ENCODE peak calls at places on chromosome 13, in six cellular contexts. One of them, this sample, is unnamed.

GRCh38 chr13:21673592-21674270 is 2.9 kb downstream of the FGF9 start:
- DNase-seq in upper lobe of left lung: peak; percentile 92
- DNase-seq in sigmoid colon: peak; percentile 61
- DNase-seq in transverse colon: peak; percentile 60
- DNase-seq in A549: peak; percentile 39
- DNase-seq in tibial nerve: no peak
- DNase-seq in this sample: no peak

GRCh38 chr13:113083402-113084061 is 22.1 kb upstream of the F7 start:
- DNase-seq in sigmoid colon: no peak
- DNase-seq in A549: peak; percentile 67
- DNase-seq in upper lobe of left lung: peak; percentile 70
- DNase-seq in transverse colon: peak; percentile 41
- DNase-seq in tibial nerve: peak; percentile 42
- DNase-seq in this sample: no peak

GRCh38 chr13:94483970-94484369 is 4.5 kb upstream of the DCT start:
- DNase-seq in upper lobe of left lung: no peak
- DNase-seq in sigmoid colon: no peak
- DNase-seq in transverse colon: no peak
- DNase-seq in tibial nerve: peak; percentile 47
- DNase-seq in A549: no peak
- DNase-seq in this sample: no peak

GRCh38 chr13:97116754-97117153 is 105.4 kb upstream of the MBNL2 start:
- DNase-seq in sigmoid colon: peak; percentile 74
- DNase-seq in upper lobe of left lung: no peak
- DNase-seq in tibial nerve: no peak
- DNase-seq in A549: no peak
- DNase-seq in transverse colon: no peak
- DNase-seq in this sample: no peak

GRCh38 chr13:113657851-113658741 is at the start of gene ATP4B:
- DNase-seq in A549: no peak
- DNase-seq in sigmoid colon: peak; percentile 40
- DNase-seq in tibial nerve: no peak
- DNase-seq in transverse colon: peak; percentile 6
- DNase-seq in upper lobe of left lung: peak; percentile 67
- DNase-seq in this sample: peak; percentile 21

GRCh38 chr13:113883921-113884804 is 20.3 kb upstream of the GAS6 start:
- DNase-seq in tibial nerve: no peak
- DNase-seq in transverse colon: no peak
- DNase-seq in A549: no peak
- DNase-seq in sigmoid colon: no peak
- DNase-seq in upper lobe of left lung: peak; percentile 82
- DNase-seq in this sample: no peak

GRCh38 chr13:97127842-97128241 is 94.3 kb upstream of the MBNL2 start:
- DNase-seq in tibial nerve: no peak
- DNase-seq in A549: no peak
- DNase-seq in transverse colon: no peak
- DNase-seq in sigmoid colon: no peak
- DNase-seq in upper lobe of left lung: no peak
- DNase-seq in this sample: no peak

GRCh38 chr13:59461411-59461810 is 702.3 kb downstream of the DIAPH3 start:
- DNase-seq in tibial nerve: no peak
- DNase-seq in upper lobe of left lung: no peak
- DNase-seq in A549: no peak
- DNase-seq in transverse colon: no peak
- DNase-seq in sigmoid colon: no peak
- DNase-seq in this sample: no peak

GRCh38 chr13:50340566-50341287 is 325.5 kb downstream of the KCNRG start:
- DNase-seq in sigmoid colon: no peak
- DNase-seq in transverse colon: no peak
- DNase-seq in tibial nerve: peak; percentile 61
- DNase-seq in A549: no peak
- DNase-seq in upper lobe of left lung: peak; percentile 18
- DNase-seq in this sample: no peak

GRCh38 chr13:50686547-50686946 is 156.9 kb downstream of the DLEU7 start:
- DNase-seq in A549: no peak
- DNase-seq in sigmoid colon: no peak
- DNase-seq in upper lobe of left lung: no peak
- DNase-seq in tibial nerve: no peak
- DNase-seq in transverse colon: no peak
- DNase-seq in this sample: no peak

GRCh38 chr13:79442221-79442620 is 36.2 kb upstream of the RBM26 start:
- DNase-seq in sigmoid colon: no peak
- DNase-seq in transverse colon: no peak
- DNase-seq in tibial nerve: no peak
- DNase-seq in upper lobe of left lung: no peak
- DNase-seq in A549: no peak
- DNase-seq in this sample: no peak

GRCh38 chr13:91308299-91308698 is 39.2 kb upstream of the MIR17HG start:
- DNase-seq in upper lobe of left lung: no peak
- DNase-seq in tibial nerve: no peak
- DNase-seq in transverse colon: no peak
- DNase-seq in sigmoid colon: no peak
- DNase-seq in A549: no peak
- DNase-seq in this sample: no peak

GRCh38 chr13:112664501-112665203 is 25.2 kb upstream of the ATP11A start:
- DNase-seq in upper lobe of left lung: no peak
- DNase-seq in tibial nerve: no peak
- DNase-seq in A549: no peak
- DNase-seq in transverse colon: no peak
- DNase-seq in sigmoid colon: no peak
- DNase-seq in this sample: no peak

GRCh38 chr13:49652691-49653305 is 24.5 kb downstream of the ARL11 start:
- DNase-seq in sigmoid colon: no peak
- DNase-seq in A549: peak; percentile 52
- DNase-seq in upper lobe of left lung: no peak
- DNase-seq in transverse colon: peak; percentile 32
- DNase-seq in tibial nerve: peak; percentile 44
- DNase-seq in this sample: no peak

GRCh38 chr13:49539313-49539712 is 43.6 kb downstream of the PHF11 start:
- DNase-seq in tibial nerve: no peak
- DNase-seq in upper lobe of left lung: no peak
- DNase-seq in A549: no peak
- DNase-seq in sigmoid colon: peak; percentile 71
- DNase-seq in transverse colon: no peak
- DNase-seq in this sample: no peak

GRCh38 chr13:40350283-40350992 is 316.0 kb downstream of the FOXO1 start:
- DNase-seq in A549: no peak
- DNase-seq in upper lobe of left lung: no peak
- DNase-seq in tibial nerve: no peak
- DNase-seq in sigmoid colon: no peak
- DNase-seq in transverse colon: no peak
- DNase-seq in this sample: no peak
- TF ChIP-seq EP300 in A549: no peak
- TF ChIP-seq EP300 in upper lobe of left lung: no peak
- TF ChIP-seq EP300 in tibial nerve: no peak
- TF ChIP-seq EP300 in sigmoid colon: no peak
- TF ChIP-seq EP300 in transverse colon: no peak
- TF ChIP-seq EP300 in this sample: no peak

GRCh38 chr13:42041684-42042035 is 6.8 kb upstream of the DGKH start:
- DNase-seq in transverse colon: peak; percentile 62
- DNase-seq in tibial nerve: peak; percentile 49
- DNase-seq in sigmoid colon: peak; percentile 86
- DNase-seq in A549: peak; percentile 72
- DNase-seq in upper lobe of left lung: no peak
- DNase-seq in this sample: peak; percentile 43
- TF ChIP-seq POLR2A in transverse colon: no peak
- TF ChIP-seq POLR2A in tibial nerve: no peak
- TF ChIP-seq POLR2A in sigmoid colon: no peak
- TF ChIP-seq POLR2A in A549: no peak
- TF ChIP-seq POLR2A in upper lobe of left lung: no peak
- TF ChIP-seq POLR2A in this sample: no peak

DNA sequence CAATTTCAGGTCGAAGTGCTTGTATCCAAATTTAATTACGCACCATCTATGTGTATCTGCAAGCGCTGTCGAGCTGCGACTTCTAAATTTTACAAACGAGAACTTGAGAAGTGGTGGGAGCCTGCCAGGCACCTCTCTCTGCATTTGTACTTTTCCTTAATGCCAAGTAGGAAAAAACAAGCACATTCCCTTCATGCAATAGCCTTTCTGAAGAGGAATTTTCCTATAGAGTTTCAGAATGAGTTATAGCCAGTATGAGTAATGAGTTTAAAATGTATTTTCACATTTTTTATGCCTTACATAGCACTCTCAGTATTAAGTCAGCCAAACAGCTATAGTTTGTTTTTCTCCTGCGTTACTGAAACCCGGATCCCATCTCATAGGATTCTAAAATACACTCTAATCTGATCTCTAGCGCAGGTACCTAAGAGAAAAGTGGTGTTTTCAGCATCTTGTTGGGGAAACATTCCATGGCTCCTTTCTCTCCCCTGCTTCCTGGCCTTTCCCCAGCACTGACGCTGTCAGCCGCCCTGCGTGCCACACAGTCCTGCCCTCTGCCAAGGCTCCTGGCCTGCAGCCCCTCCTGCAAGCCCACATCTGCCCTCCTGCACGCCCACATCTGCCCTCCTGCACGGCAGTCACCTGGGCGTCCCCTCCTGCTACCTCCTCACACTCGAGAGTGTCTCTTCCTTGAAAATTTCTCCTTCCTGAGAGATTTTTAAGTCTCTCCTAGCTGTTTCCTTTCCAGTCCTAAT is 526.9 kb downstream of the MYO16 start:
- DNase-seq in A549: peak; percentile 54
- DNase-seq in sigmoid colon: no peak
- DNase-seq in tibial nerve: no peak
- DNase-seq in transverse colon: no peak
- DNase-seq in upper lobe of left lung: peak; percentile 64
- DNase-seq in this sample: no peak
- TF ChIP-seq EP300 in A549: no peak
- TF ChIP-seq EP300 in sigmoid colon: no peak
- TF ChIP-seq EP300 in tibial nerve: no peak
- TF ChIP-seq EP300 in transverse colon: no peak
- TF ChIP-seq EP300 in upper lobe of left lung: peak; percentile 30
- TF ChIP-seq EP300 in this sample: no peak

GRCh38 chr13:29849731-29850212 is 645 bp downstream of the UBL3 start:
- DNase-seq in upper lobe of left lung: peak; percentile 92
- DNase-seq in transverse colon: peak; percentile 69
- DNase-seq in A549: peak; percentile 41
- DNase-seq in sigmoid colon: peak; percentile 85
- DNase-seq in tibial nerve: peak; percentile 49
- DNase-seq in this sample: peak; percentile 66
- TF ChIP-seq POLR2A in upper lobe of left lung: no peak
- TF ChIP-seq POLR2A in transverse colon: no peak
- TF ChIP-seq POLR2A in A549: no peak
- TF ChIP-seq POLR2A in sigmoid colon: no peak
- TF ChIP-seq POLR2A in tibial nerve: no peak
- TF ChIP-seq POLR2A in this sample: no peak

GRCh38 chr13:43094901-43095300 is 71.5 kb downstream of the DNAJC15 start:
- DNase-seq in A549: no peak
- DNase-seq in upper lobe of left lung: no peak
- DNase-seq in tibial nerve: no peak
- DNase-seq in transverse colon: no peak
- DNase-seq in sigmoid colon: no peak
- DNase-seq in this sample: no peak

GRCh38 chr13:43100667-43101066 is 77.3 kb downstream of the DNAJC15 start:
- DNase-seq in transverse colon: no peak
- DNase-seq in tibial nerve: no peak
- DNase-seq in sigmoid colon: no peak
- DNase-seq in upper lobe of left lung: no peak
- DNase-seq in A549: no peak
- DNase-seq in this sample: no peak

DNA sequence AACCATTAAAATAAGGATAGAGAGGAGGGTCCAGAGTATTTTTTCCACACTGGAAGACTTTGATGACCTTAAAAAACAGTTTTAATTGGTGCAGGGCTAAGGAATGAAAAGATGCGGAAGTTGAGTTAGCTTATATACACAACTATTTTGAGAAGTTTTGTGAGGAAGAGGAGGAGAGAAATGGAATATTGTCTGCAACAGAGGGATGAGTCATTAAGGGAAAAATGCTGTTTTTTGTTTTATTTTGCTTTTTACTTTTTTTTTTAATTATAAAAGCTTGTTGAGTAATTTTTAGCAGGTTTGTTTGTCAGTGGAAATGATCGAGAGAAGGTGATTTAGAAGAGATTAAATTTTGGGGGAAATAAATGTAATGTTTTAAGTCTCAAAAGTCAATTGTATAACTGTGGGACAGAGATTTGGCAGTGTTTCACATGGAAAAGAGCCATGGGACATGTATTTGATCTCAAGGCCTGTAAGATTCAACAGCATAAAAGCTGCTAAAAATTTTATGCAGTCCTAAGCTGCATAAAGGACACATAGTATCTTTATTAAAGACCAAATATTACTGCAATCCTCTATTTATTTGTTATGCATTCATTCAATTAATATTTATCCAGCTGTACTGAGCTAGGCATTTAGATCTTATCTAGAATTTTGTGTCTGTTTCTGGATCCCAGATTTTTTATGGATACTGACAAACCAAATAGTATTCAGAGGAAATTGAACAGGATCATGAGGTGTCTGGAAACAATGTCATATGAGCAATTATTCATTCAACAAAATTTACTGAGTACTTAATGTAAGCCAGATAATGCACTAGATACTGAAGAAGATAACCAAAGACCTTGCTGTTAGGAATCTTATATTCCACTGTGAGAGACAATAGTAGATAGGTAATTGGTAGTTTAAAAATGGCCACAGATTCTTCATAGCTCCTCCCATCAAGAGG is 72.7 kb downstream of the DNAJC15 start:
- DNase-seq in upper lobe of left lung: no peak
- DNase-seq in transverse colon: no peak
- DNase-seq in sigmoid colon: no peak
- DNase-seq in tibial nerve: no peak
- DNase-seq in A549: no peak
- DNase-seq in this sample: no peak
- TF ChIP-seq EP300 in upper lobe of left lung: no peak
- TF ChIP-seq EP300 in transverse colon: no peak
- TF ChIP-seq EP300 in sigmoid colon: no peak
- TF ChIP-seq EP300 in tibial nerve: no peak
- TF ChIP-seq EP300 in A549: no peak
- TF ChIP-seq EP300 in this sample: no peak

GRCh38 chr13:102800145-102801041 is 1.5 kb downstream of the BIVM start:
- DNase-seq in transverse colon: peak; percentile 87
- DNase-seq in sigmoid colon: peak; percentile 89
- DNase-seq in tibial nerve: peak; percentile 63
- DNase-seq in upper lobe of left lung: peak; percentile 97
- DNase-seq in A549: peak; percentile 76
- DNase-seq in this sample: peak; percentile 87
- TF ChIP-seq POLR2A in transverse colon: peak; percentile 32
- TF ChIP-seq POLR2A in sigmoid colon: no peak
- TF ChIP-seq POLR2A in tibial nerve: no peak
- TF ChIP-seq POLR2A in upper lobe of left lung: no peak
- TF ChIP-seq POLR2A in A549: peak; percentile 38
- TF ChIP-seq POLR2A in this sample: no peak

GRCh38 chr13:19958119-19959111 is at the start of gene ZMYM2:
- DNase-seq in A549: peak; percentile 94
- DNase-seq in transverse colon: peak; percentile 99
- DNase-seq in upper lobe of left lung: peak; percentile 100
- DNase-seq in sigmoid colon: peak; percentile 100
- DNase-seq in tibial nerve: peak; percentile 94
- DNase-seq in this sample: peak; percentile 100
- TF ChIP-seq EP300 in A549: no peak
- TF ChIP-seq EP300 in transverse colon: no peak
- TF ChIP-seq EP300 in upper lobe of left lung: no peak
- TF ChIP-seq EP300 in sigmoid colon: no peak
- TF ChIP-seq EP300 in tibial nerve: peak; percentile 89
- TF ChIP-seq EP300 in this sample: no peak

This sample was measured in ovary.